ENCODE peak calls at places on chromosomes 13 and 19, in eight cellular contexts. One of them, this sample, is unnamed.
A peak's percentile ranks its signal among the peaks of the same experiment; 100 is the strongest.

GRCh38 chr13:59413121-59413520 is 750.6 kb downstream of the DIAPH3 start:
- DNase-seq in HCT116: no peak
- DNase-seq in cardiac muscle cell: no peak
- DNase-seq in IMR-90: no peak
- DNase-seq in suprapubic skin: no peak
- DNase-seq in H9: no peak
- DNase-seq in dorsolateral prefrontal cortex: no peak
- DNase-seq in hepatocyte: no peak
- DNase-seq in this sample: peak; percentile 5

GRCh38 chr13:24063281-24063851 is 97.2 kb upstream of the SPATA13 start:
- DNase-seq in H9: no peak
- DNase-seq in dorsolateral prefrontal cortex: no peak
- DNase-seq in hepatocyte: no peak
- DNase-seq in suprapubic skin: no peak
- DNase-seq in cardiac muscle cell: peak; percentile 78
- DNase-seq in HCT116: no peak
- DNase-seq in IMR-90: no peak
- DNase-seq in this sample: no peak

GRCh38 chr19:38952395-38953165 is 21.8 kb downstream of the MRPS12 start:
- DNase-seq in hepatocyte: peak; percentile 56
- DNase-seq in cardiac muscle cell: peak; percentile 11
- DNase-seq in H9: peak; percentile 50
- DNase-seq in IMR-90: peak; percentile 16
- DNase-seq in HCT116: no peak
- DNase-seq in suprapubic skin: no peak
- DNase-seq in dorsolateral prefrontal cortex: peak; percentile 39
- DNase-seq in this sample: no peak

GRCh38 chr13:37194428-37194861 is 89.0 kb upstream of the CSNK1A1L start:
- DNase-seq in H9: no peak
- DNase-seq in dorsolateral prefrontal cortex: no peak
- DNase-seq in IMR-90: peak; percentile 82
- DNase-seq in HCT116: no peak
- DNase-seq in cardiac muscle cell: peak; percentile 35
- DNase-seq in suprapubic skin: no peak
- DNase-seq in hepatocyte: no peak
- DNase-seq in this sample: peak; percentile 77

GRCh38 chr13:40132249-40132648 is 476.8 kb downstream of the COG6 start:
- DNase-seq in suprapubic skin: no peak
- DNase-seq in hepatocyte: no peak
- DNase-seq in cardiac muscle cell: no peak
- DNase-seq in IMR-90: no peak
- DNase-seq in dorsolateral prefrontal cortex: no peak
- DNase-seq in H9: no peak
- DNase-seq in HCT116: no peak
- DNase-seq in this sample: no peak

GRCh38 chr13:90902255-90902654 is 445.2 kb upstream of the MIR17HG start:
- DNase-seq in H9: no peak
- DNase-seq in hepatocyte: no peak
- DNase-seq in suprapubic skin: no peak
- DNase-seq in cardiac muscle cell: no peak
- DNase-seq in HCT116: no peak
- DNase-seq in IMR-90: no peak
- DNase-seq in dorsolateral prefrontal cortex: no peak
- DNase-seq in this sample: no peak

GRCh38 chr19:7460562-7460966 is 28.3 kb downstream of the PEX11G start:
- DNase-seq in HCT116: no peak
- DNase-seq in cardiac muscle cell: peak; percentile 35
- DNase-seq in hepatocyte: no peak
- DNase-seq in IMR-90: peak; percentile 44
- DNase-seq in dorsolateral prefrontal cortex: no peak
- DNase-seq in H9: no peak
- DNase-seq in suprapubic skin: no peak
- DNase-seq in this sample: peak; percentile 66

GRCh38 chr19:677201-677600 is 1.0 kb downstream of the FSTL3 start:
- DNase-seq in HCT116: no peak
- DNase-seq in H9: no peak
- DNase-seq in hepatocyte: peak; percentile 85
- DNase-seq in suprapubic skin: no peak
- DNase-seq in cardiac muscle cell: peak; percentile 87
- DNase-seq in IMR-90: peak; percentile 79
- DNase-seq in dorsolateral prefrontal cortex: peak; percentile 37
- DNase-seq in this sample: peak; percentile 83

GRCh38 chr13:72170571-72170970 is 303.6 kb upstream of the DACH1 start:
- DNase-seq in suprapubic skin: no peak
- DNase-seq in HCT116: no peak
- DNase-seq in hepatocyte: no peak
- DNase-seq in cardiac muscle cell: no peak
- DNase-seq in IMR-90: no peak
- DNase-seq in H9: no peak
- DNase-seq in dorsolateral prefrontal cortex: no peak
- DNase-seq in this sample: no peak

GRCh38 chr13:110388141-110388943 is 81.3 kb downstream of the COL4A2 start:
- DNase-seq in H9: peak; percentile 66
- DNase-seq in IMR-90: peak; percentile 83
- DNase-seq in hepatocyte: peak; percentile 43
- DNase-seq in dorsolateral prefrontal cortex: no peak
- DNase-seq in cardiac muscle cell: peak; percentile 81
- DNase-seq in suprapubic skin: no peak
- DNase-seq in HCT116: no peak
- DNase-seq in this sample: peak; percentile 94

GRCh38 chr13:51000576-51001260 is 91.1 kb downstream of the RNASEH2B start:
- DNase-seq in H9: no peak
- DNase-seq in suprapubic skin: no peak
- DNase-seq in IMR-90: peak; percentile 42
- DNase-seq in hepatocyte: no peak
- DNase-seq in HCT116: no peak
- DNase-seq in cardiac muscle cell: peak; percentile 63
- DNase-seq in dorsolateral prefrontal cortex: no peak
- DNase-seq in this sample: no peak

GRCh38 chr13:93462151-93462550 is 235.5 kb downstream of the GPC6 start:
- DNase-seq in cardiac muscle cell: no peak
- DNase-seq in dorsolateral prefrontal cortex: no peak
- DNase-seq in HCT116: no peak
- DNase-seq in H9: no peak
- DNase-seq in IMR-90: no peak
- DNase-seq in hepatocyte: no peak
- DNase-seq in suprapubic skin: no peak
- DNase-seq in this sample: no peak

GRCh38 chr13:101916108-101916757 is 463.8 kb downstream of the ITGBL1 start:
- DNase-seq in suprapubic skin: no peak
- DNase-seq in IMR-90: no peak
- DNase-seq in cardiac muscle cell: peak; percentile 4
- DNase-seq in dorsolateral prefrontal cortex: peak; percentile 51
- DNase-seq in H9: peak; percentile 77
- DNase-seq in HCT116: no peak
- DNase-seq in hepatocyte: peak; percentile 43
- DNase-seq in this sample: peak; percentile 4

GRCh38 chr19:3204646-3205275 is 19.0 kb downstream of the NCLN start:
- DNase-seq in IMR-90: no peak
- DNase-seq in HCT116: no peak
- DNase-seq in suprapubic skin: no peak
- DNase-seq in H9: no peak
- DNase-seq in dorsolateral prefrontal cortex: no peak
- DNase-seq in cardiac muscle cell: no peak
- DNase-seq in hepatocyte: no peak
- DNase-seq in this sample: no peak

GRCh38 chr19:47780215-47780551 is 1.7 kb downstream of the SELENOW start:
- DNase-seq in H9: no peak
- DNase-seq in cardiac muscle cell: no peak
- DNase-seq in HCT116: no peak
- DNase-seq in suprapubic skin: no peak
- DNase-seq in dorsolateral prefrontal cortex: no peak
- DNase-seq in hepatocyte: no peak
- DNase-seq in IMR-90: no peak
- DNase-seq in this sample: no peak

GRCh38 chr13:99215466-99215865 is 14.8 kb downstream of the UBAC2 start:
- DNase-seq in cardiac muscle cell: no peak
- DNase-seq in suprapubic skin: no peak
- DNase-seq in dorsolateral prefrontal cortex: no peak
- DNase-seq in IMR-90: no peak
- DNase-seq in hepatocyte: no peak
- DNase-seq in H9: peak; percentile 43
- DNase-seq in HCT116: no peak
- DNase-seq in this sample: no peak

GRCh38 chr13:33799950-33800592 is 17.9 kb upstream of the RFC3 start:
- DNase-seq in HCT116: peak; percentile 12
- DNase-seq in dorsolateral prefrontal cortex: no peak
- DNase-seq in IMR-90: peak; percentile 46
- DNase-seq in suprapubic skin: no peak
- DNase-seq in cardiac muscle cell: peak; percentile 73
- DNase-seq in H9: no peak
- DNase-seq in hepatocyte: peak; percentile 44
- DNase-seq in this sample: peak; percentile 4

GRCh38 chr19:35062942-35063341 is 21.4 kb downstream of the HPN start:
- DNase-seq in hepatocyte: no peak
- DNase-seq in HCT116: no peak
- DNase-seq in H9: no peak
- DNase-seq in IMR-90: no peak
- DNase-seq in cardiac muscle cell: no peak
- DNase-seq in dorsolateral prefrontal cortex: no peak
- DNase-seq in suprapubic skin: no peak
- DNase-seq in this sample: no peak

GRCh38 chr13:41864658-41865057 is 96.3 kb downstream of the VWA8 start:
- DNase-seq in dorsolateral prefrontal cortex: no peak
- DNase-seq in IMR-90: no peak
- DNase-seq in cardiac muscle cell: peak; percentile 74
- DNase-seq in H9: no peak
- DNase-seq in suprapubic skin: no peak
- DNase-seq in HCT116: no peak
- DNase-seq in hepatocyte: no peak
- DNase-seq in this sample: no peak

GRCh38 chr19:3234800-3235199 is 10.3 kb downstream of the CELF5 start:
- DNase-seq in dorsolateral prefrontal cortex: no peak
- DNase-seq in suprapubic skin: no peak
- DNase-seq in cardiac muscle cell: no peak
- DNase-seq in IMR-90: no peak
- DNase-seq in hepatocyte: no peak
- DNase-seq in HCT116: no peak
- DNase-seq in H9: peak; percentile 69
- DNase-seq in this sample: no peak

GRCh38 chr19:29263305-29264080 is 50.5 kb upstream of the UQCRFS1 start:
- DNase-seq in dorsolateral prefrontal cortex: no peak
- DNase-seq in IMR-90: peak; percentile 17
- DNase-seq in hepatocyte: peak; percentile 64
- DNase-seq in HCT116: no peak
- DNase-seq in suprapubic skin: no peak
- DNase-seq in H9: peak; percentile 68
- DNase-seq in cardiac muscle cell: peak; percentile 51
- DNase-seq in this sample: peak; percentile 35

DNA sequence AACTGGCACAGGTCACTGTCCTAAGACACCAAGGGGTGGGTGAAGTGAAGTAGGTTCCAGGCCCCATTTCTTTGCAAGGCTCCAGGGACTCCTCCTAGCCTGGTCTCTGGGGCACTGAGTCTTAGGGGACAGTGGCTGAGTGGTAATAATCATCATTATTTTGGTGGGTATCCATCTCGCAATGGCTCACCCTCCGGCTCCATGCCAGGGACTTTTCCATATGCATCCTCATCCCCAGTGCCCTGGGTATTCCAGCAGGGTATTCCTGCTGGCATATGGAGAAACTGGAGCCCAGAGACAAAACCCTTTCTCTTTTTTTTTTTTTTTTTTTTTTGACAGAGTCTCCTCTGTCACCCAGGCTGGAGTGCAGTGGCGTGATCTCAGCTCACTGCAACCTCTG is 2.5 kb downstream of the PDE4A start:
- DNase-seq in suprapubic skin: no peak
- DNase-seq in IMR-90: no peak
- DNase-seq in hepatocyte: no peak
- DNase-seq in dorsolateral prefrontal cortex: no peak
- DNase-seq in cardiac muscle cell: no peak
- DNase-seq in HCT116: no peak
- DNase-seq in H9: no peak
- DNase-seq in this sample: no peak
- H3K27me3 ChIP-seq in suprapubic skin: peaks cover 78% of the 10 kb centered on the region
- H3K27me3 ChIP-seq in IMR-90: peaks cover 41% of the 10 kb centered on the region
- H3K27me3 ChIP-seq in hepatocyte: peaks cover 87% of the 10 kb centered on the region
- H3K27me3 ChIP-seq in dorsolateral prefrontal cortex: peaks cover 22% of the 10 kb centered on the region
- H3K27me3 ChIP-seq in cardiac muscle cell: peaks cover 99% of the 10 kb centered on the region
- H3K27me3 ChIP-seq in HCT116: no peaks in the 10 kb centered on the region
- H3K27me3 ChIP-seq in H9: peaks cover 58% of the 10 kb centered on the region
- H3K27me3 ChIP-seq in this sample: no peaks in the 10 kb centered on the region

GRCh38 chr19:13764101-13764807 is at the start of gene MRI1:
- DNase-seq in dorsolateral prefrontal cortex: peak; percentile 84
- DNase-seq in H9: peak; percentile 48
- DNase-seq in hepatocyte: peak; percentile 75
- DNase-seq in IMR-90: peak; percentile 60
- DNase-seq in cardiac muscle cell: peak; percentile 82
- DNase-seq in HCT116: no peak
- DNase-seq in suprapubic skin: peak; percentile 88
- DNase-seq in this sample: no peak
- H3K27ac ChIP-seq in dorsolateral prefrontal cortex: peak within 1 kb of the TSS; percentile 66
- H3K27ac ChIP-seq in H9: no peak within 1 kb of the TSS
- H3K27ac ChIP-seq in hepatocyte: no peak within 1 kb of the TSS
- H3K27ac ChIP-seq in IMR-90: peak within 1 kb of the TSS; percentile 77
- H3K27ac ChIP-seq in cardiac muscle cell: peak within 1 kb of the TSS; percentile 71
- H3K27ac ChIP-seq in HCT116: peak within 1 kb of the TSS; percentile 70
- H3K27ac ChIP-seq in suprapubic skin: peak within 1 kb of the TSS; percentile 74
- H3K27ac ChIP-seq in this sample: no peak within 1 kb of the TSS

DNA sequence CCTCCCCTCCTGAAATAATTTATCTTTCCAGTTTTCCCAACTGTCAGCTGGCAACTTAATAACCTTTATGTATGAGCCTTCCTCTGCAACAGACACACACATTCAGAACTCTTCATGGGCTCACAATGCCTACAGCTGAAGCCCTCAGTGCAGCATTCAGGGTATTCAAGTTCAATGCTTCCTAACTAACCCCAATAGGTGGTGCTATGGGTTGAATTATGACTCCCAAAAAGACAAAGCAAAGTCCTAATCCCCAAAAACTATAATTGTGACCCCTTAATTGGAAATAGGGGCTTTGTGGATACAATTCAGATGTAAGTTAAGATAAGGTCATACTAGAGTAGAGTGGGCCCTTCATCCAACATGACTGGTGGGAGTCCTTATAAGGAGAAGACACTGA is 202.2 kb downstream of the SUCLA2 start:
- DNase-seq in suprapubic skin: no peak
- DNase-seq in cardiac muscle cell: peak; percentile 54
- DNase-seq in HCT116: no peak
- DNase-seq in hepatocyte: no peak
- DNase-seq in dorsolateral prefrontal cortex: no peak
- DNase-seq in IMR-90: peak; percentile 21
- DNase-seq in H9: no peak
- DNase-seq in this sample: peak; percentile 24
- TF ChIP-seq CTCF in suprapubic skin: no peak
- TF ChIP-seq CTCF in cardiac muscle cell: peak; percentile 57
- TF ChIP-seq CTCF in HCT116: peak; percentile 35
- TF ChIP-seq CTCF in hepatocyte: peak; percentile 15
- TF ChIP-seq CTCF in dorsolateral prefrontal cortex: no peak
- TF ChIP-seq CTCF in IMR-90: peak; percentile 33
- TF ChIP-seq CTCF in H9: peak; percentile 50
- TF ChIP-seq CTCF in this sample: peak; percentile 62

DNA sequence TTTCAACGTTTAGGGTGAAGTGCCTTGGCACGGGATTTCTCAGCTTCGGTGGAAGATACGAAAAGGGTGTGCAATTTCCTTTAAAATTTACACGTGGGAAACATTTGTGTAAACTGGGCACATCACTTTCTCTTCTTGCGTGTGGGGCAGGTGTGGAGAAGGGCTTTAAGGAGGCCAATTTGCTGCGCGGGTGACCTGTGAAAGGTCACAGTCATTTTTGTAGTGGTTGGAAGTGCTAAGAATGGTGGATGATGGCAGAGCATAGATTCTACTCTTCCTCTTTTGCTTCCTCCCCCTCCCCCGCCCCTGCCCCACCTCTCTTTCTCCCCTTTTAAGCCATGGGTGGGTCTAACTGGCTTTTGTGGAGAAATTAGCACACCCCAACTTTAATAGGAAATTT is 7.2 kb downstream of the SLITRK5 start:
- DNase-seq in dorsolateral prefrontal cortex: no peak
- DNase-seq in H9: no peak
- DNase-seq in hepatocyte: no peak
- DNase-seq in cardiac muscle cell: no peak
- DNase-seq in HCT116: no peak
- DNase-seq in suprapubic skin: no peak
- DNase-seq in IMR-90: no peak
- DNase-seq in this sample: no peak
- H3K27me3 ChIP-seq in dorsolateral prefrontal cortex: no peaks in the 10 kb centered on the region
- H3K27me3 ChIP-seq in H9: peaks cover 49% of the 10 kb centered on the region
- H3K27me3 ChIP-seq in hepatocyte: peaks cover 70% of the 10 kb centered on the region
- H3K27me3 ChIP-seq in cardiac muscle cell: peaks cover 73% of the 10 kb centered on the region
- H3K27me3 ChIP-seq in HCT116: no peaks in the 10 kb centered on the region
- H3K27me3 ChIP-seq in suprapubic skin: peaks cover 44% of the 10 kb centered on the region
- H3K27me3 ChIP-seq in IMR-90: peaks cover 10% of the 10 kb centered on the region
- H3K27me3 ChIP-seq in this sample: peaks cover 18% of the 10 kb centered on the region